ENCODE peak calls at places on chromosomes 16 and 17, in five cellular contexts. One of them, this sample, is unnamed.

GRCh38 chr16:10048850-10049249 is 133.4 kb downstream of the GRIN2A start:
- DNase-seq in K562: no peak
- DNase-seq in H1: no peak
- DNase-seq in SK-N-SH: no peak
- DNase-seq in HCT116: no peak
- DNase-seq in this sample: no peak

GRCh38 chr16:11198817-11199216 is 57.2 kb downstream of the SOCS1 start:
- DNase-seq in K562: peak; percentile 86
- DNase-seq in H1: no peak
- DNase-seq in SK-N-SH: no peak
- DNase-seq in HCT116: peak; percentile 70
- DNase-seq in this sample: no peak

GRCh38 chr16:84144301-84144858 is 597 bp downstream of the HSDL1 start:
- DNase-seq in K562: peak; percentile 51
- DNase-seq in H1: no peak
- DNase-seq in SK-N-SH: peak; percentile 67
- DNase-seq in HCT116: no peak
- DNase-seq in this sample: peak; percentile 42

GRCh38 chr16:3020247-3020603 is at the start of gene TNFRSF12A:
- DNase-seq in K562: peak; percentile 86
- DNase-seq in H1: no peak
- DNase-seq in SK-N-SH: peak; percentile 95
- DNase-seq in HCT116: peak; percentile 49
- DNase-seq in this sample: peak; percentile 89

GRCh38 chr16:8950580-8951077 is 13.1 kb downstream of the USP7 start:
- DNase-seq in K562: no peak
- DNase-seq in H1: no peak
- DNase-seq in SK-N-SH: no peak
- DNase-seq in HCT116: no peak
- DNase-seq in this sample: no peak

GRCh38 chr17:44281570-44281969 is 13.6 kb upstream of the SLC4A1 start:
- DNase-seq in K562: peak; percentile 74
- DNase-seq in H1: no peak
- DNase-seq in SK-N-SH: no peak
- DNase-seq in HCT116: no peak
- DNase-seq in this sample: no peak

GRCh38 chr16:85480727-85481101 is 132.4 kb upstream of the GSE1 start:
- DNase-seq in K562: no peak
- DNase-seq in H1: no peak
- DNase-seq in SK-N-SH: no peak
- DNase-seq in HCT116: no peak
- DNase-seq in this sample: no peak

GRCh38 chr16:85784813-85785212 is 14.5 kb downstream of the EMC8 start:
- DNase-seq in K562: no peak
- DNase-seq in H1: no peak
- DNase-seq in SK-N-SH: no peak
- DNase-seq in HCT116: no peak
- DNase-seq in this sample: no peak

GRCh38 chr17:68821860-68822693 is 133.1 kb downstream of the ABCA8 start:
- DNase-seq in K562: no peak
- DNase-seq in H1: no peak
- DNase-seq in SK-N-SH: peak; percentile 10
- DNase-seq in HCT116: peak; percentile 97
- DNase-seq in this sample: no peak

GRCh38 chr16:4244881-4245280 is 3.0 kb upstream of the SRL start:
- DNase-seq in K562: no peak
- DNase-seq in H1: no peak
- DNase-seq in SK-N-SH: no peak
- DNase-seq in HCT116: no peak
- DNase-seq in this sample: no peak

GRCh38 chr17:386145-386876 is 33.7 kb upstream of the RPH3AL start:
- DNase-seq in K562: peak; percentile 93
- DNase-seq in H1: no peak
- DNase-seq in SK-N-SH: peak; percentile 97
- DNase-seq in HCT116: peak; percentile 6
- DNase-seq in this sample: peak; percentile 68

GRCh38 chr17:57957120-57957850 is 2.1 kb upstream of the CUEDC1 start:
- DNase-seq in K562: no peak
- DNase-seq in H1: no peak
- DNase-seq in SK-N-SH: peak; percentile 10
- DNase-seq in HCT116: no peak
- DNase-seq in this sample: no peak

GRCh38 chr17:80861360-80861861 is 130.2 kb upstream of the CHMP6 start:
- DNase-seq in K562: no peak
- DNase-seq in H1: no peak
- DNase-seq in SK-N-SH: peak; percentile 91
- DNase-seq in HCT116: no peak
- DNase-seq in this sample: no peak

GRCh38 chr16:27795992-27796614 is 246.2 kb downstream of the KATNIP start:
- DNase-seq in K562: peak; percentile 63
- DNase-seq in H1: peak; percentile 21
- DNase-seq in SK-N-SH: no peak
- DNase-seq in HCT116: peak; percentile 4
- DNase-seq in this sample: peak; percentile 76

GRCh38 chr16:82755570-82756282 is 129.0 kb downstream of the CDH13 start:
- DNase-seq in K562: peak; percentile 31
- DNase-seq in H1: no peak
- DNase-seq in SK-N-SH: no peak
- DNase-seq in HCT116: no peak
- DNase-seq in this sample: no peak

GRCh38 chr17:11296994-11297393 is 56.0 kb downstream of the SHISA6 start:
- DNase-seq in K562: no peak
- DNase-seq in H1: no peak
- DNase-seq in SK-N-SH: peak; percentile 15
- DNase-seq in HCT116: no peak
- DNase-seq in this sample: peak; percentile 13

GRCh38 chr17:6857336-6857735 is 25.8 kb upstream of the TEKT1 start:
- DNase-seq in K562: no peak
- DNase-seq in H1: no peak
- DNase-seq in SK-N-SH: no peak
- DNase-seq in HCT116: no peak
- DNase-seq in this sample: no peak

GRCh38 chr17:79341816-79342215 is 267.2 kb downstream of the ENGASE start:
- DNase-seq in K562: no peak
- DNase-seq in H1: no peak
- DNase-seq in SK-N-SH: no peak
- DNase-seq in HCT116: no peak
- DNase-seq in this sample: no peak

GRCh38 chr17:41777579-41778188 is 8.8 kb downstream of the JUP start:
- DNase-seq in K562: no peak
- DNase-seq in H1: no peak
- DNase-seq in SK-N-SH: peak; percentile 74
- DNase-seq in HCT116: no peak
- DNase-seq in this sample: no peak

GRCh38 chr16:77574867-77575619 is 140.2 kb upstream of the ADAMTS18 start:
- DNase-seq in K562: no peak
- DNase-seq in H1: no peak
- DNase-seq in SK-N-SH: no peak
- DNase-seq in HCT116: no peak
- DNase-seq in this sample: no peak

GRCh38 chr16:4474192-4474961 is at the start of gene NMRAL1:
- DNase-seq in K562: peak; percentile 85
- DNase-seq in H1: peak; percentile 87
- DNase-seq in SK-N-SH: peak; percentile 96
- DNase-seq in HCT116: peak; percentile 84
- DNase-seq in this sample: peak; percentile 99

GRCh38 chr17:64003526-64004121 is 5.5 kb downstream of the PRR29 start:
- DNase-seq in K562: peak; percentile 19
- DNase-seq in H1: no peak
- DNase-seq in SK-N-SH: peak; percentile 18
- DNase-seq in HCT116: no peak
- DNase-seq in this sample: no peak

GRCh38 chr17:38864636-38865398 is 5.0 kb upstream of the LASP1 start:
- DNase-seq in K562: no peak
- DNase-seq in H1: no peak
- DNase-seq in SK-N-SH: no peak
- DNase-seq in HCT116: no peak
- DNase-seq in this sample: no peak

GRCh38 chr17:50767030-50767429 is 288 bp downstream of the ANKRD40CL start:
- DNase-seq in K562: no peak
- DNase-seq in H1: no peak
- DNase-seq in SK-N-SH: no peak
- DNase-seq in HCT116: no peak
- DNase-seq in this sample: no peak

GRCh38 chr17:50764860-50765259 is 2.5 kb downstream of the ANKRD40CL start:
- DNase-seq in K562: no peak
- DNase-seq in H1: no peak
- DNase-seq in SK-N-SH: peak; percentile 68
- DNase-seq in HCT116: no peak
- DNase-seq in this sample: no peak

GRCh38 chr17:50767446-50767845 is at the start of gene ANKRD40CL:
- DNase-seq in K562: no peak
- DNase-seq in H1: no peak
- DNase-seq in SK-N-SH: no peak
- DNase-seq in HCT116: no peak
- DNase-seq in this sample: no peak

GRCh38 chr17:50765454-50766221 is 1.7 kb downstream of the ANKRD40CL start:
- DNase-seq in K562: no peak
- DNase-seq in H1: no peak
- DNase-seq in SK-N-SH: no peak
- DNase-seq in HCT116: no peak
- DNase-seq in this sample: no peak

DNA sequence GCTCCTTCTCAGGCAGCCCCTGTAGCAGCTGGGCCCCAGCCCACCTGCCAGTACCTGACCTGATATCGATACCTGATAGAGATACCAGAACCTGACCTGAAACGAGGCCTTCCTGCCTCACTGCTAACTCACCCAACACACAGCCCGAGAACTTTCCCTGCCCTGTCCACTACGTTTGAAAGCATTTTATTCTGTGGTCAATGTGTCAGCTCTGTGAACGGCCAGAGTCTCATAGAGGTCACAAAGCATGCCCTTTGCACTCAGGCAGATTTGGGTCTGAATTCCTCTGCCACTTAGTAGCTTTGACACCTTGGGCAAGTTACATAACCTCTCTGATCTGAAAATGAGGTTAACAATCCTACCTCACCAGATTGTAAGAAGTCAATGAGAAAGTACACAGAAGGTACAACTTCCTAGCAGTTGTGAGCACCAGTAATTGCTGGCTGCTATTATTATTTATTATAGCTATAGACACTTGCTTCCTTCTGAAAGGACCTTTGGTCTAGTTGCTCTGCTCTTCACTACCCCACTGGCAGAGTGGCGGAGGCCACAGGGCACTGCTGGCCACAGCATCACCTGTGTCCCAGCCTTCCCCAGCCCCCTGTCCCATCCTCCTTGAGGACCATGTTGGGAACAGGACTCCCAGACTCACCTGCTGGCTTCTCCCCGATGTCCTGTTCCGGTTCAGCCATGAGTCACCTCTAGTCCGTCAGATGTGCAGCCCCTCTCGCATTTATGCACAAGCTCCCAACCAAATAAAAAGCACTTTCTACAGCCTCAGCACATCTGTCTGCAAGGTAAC is 895 bp downstream of the ANKRD40CL start:
- DNase-seq in K562: no peak
- DNase-seq in H1: no peak
- DNase-seq in SK-N-SH: no peak
- DNase-seq in HCT116: no peak
- DNase-seq in this sample: no peak
- TF ChIP-seq JUND in K562: no peak
- TF ChIP-seq JUND in H1: no peak
- TF ChIP-seq JUND in SK-N-SH: no peak
- TF ChIP-seq JUND in HCT116: no peak
- TF ChIP-seq JUND in this sample: no peak

GRCh38 chr16:24652209-24652712 is 77.2 kb upstream of the TNRC6A start:
- DNase-seq in K562: no peak
- DNase-seq in H1: no peak
- DNase-seq in SK-N-SH: peak; percentile 30
- DNase-seq in HCT116: no peak
- DNase-seq in this sample: no peak
- TF ChIP-seq JUND in K562: no peak
- TF ChIP-seq JUND in H1: no peak
- TF ChIP-seq JUND in SK-N-SH: no peak
- TF ChIP-seq JUND in HCT116: no peak
- TF ChIP-seq JUND in this sample: no peak

DNA sequence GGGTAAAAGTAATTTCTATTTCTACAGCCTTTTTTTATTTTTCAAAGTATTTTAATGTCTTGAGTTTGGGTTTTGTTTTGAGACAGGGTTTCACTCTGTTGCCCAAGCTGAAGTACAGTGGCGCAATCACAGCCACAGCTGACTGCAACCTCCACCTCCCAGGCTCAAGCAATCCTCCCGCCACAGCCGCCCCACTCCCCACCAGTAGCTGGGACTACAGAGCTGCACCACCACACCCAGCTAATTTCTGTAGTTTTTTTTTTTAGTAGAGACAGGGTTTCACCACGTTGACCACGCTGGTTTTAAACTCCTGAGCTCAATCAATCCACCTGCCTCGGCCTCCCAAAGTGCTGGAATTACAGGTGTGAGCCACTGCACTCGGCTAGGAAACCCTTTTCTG is 44.0 kb downstream of the TUBD1 start:
- DNase-seq in K562: no peak
- DNase-seq in H1: no peak
- DNase-seq in SK-N-SH: no peak
- DNase-seq in HCT116: no peak
- DNase-seq in this sample: no peak
- TF ChIP-seq JUND in K562: no peak
- TF ChIP-seq JUND in H1: no peak
- TF ChIP-seq JUND in SK-N-SH: no peak
- TF ChIP-seq JUND in HCT116: no peak
- TF ChIP-seq JUND in this sample: no peak

GRCh38 chr16:71440669-71441347 is 1.0 kb downstream of the TLE7 start:
- DNase-seq in K562: peak; percentile 73
- DNase-seq in H1: peak; percentile 39
- DNase-seq in SK-N-SH: peak; percentile 57
- DNase-seq in HCT116: no peak
- DNase-seq in this sample: peak; percentile 41
- TF ChIP-seq JUND in K562: no peak
- TF ChIP-seq JUND in H1: no peak
- TF ChIP-seq JUND in SK-N-SH: no peak
- TF ChIP-seq JUND in HCT116: no peak
- TF ChIP-seq JUND in this sample: no peak

GRCh38 chr17:82317394-82318168 is at the start of gene CD7:
- DNase-seq in K562: no peak
- DNase-seq in H1: no peak
- DNase-seq in SK-N-SH: no peak
- DNase-seq in HCT116: no peak
- DNase-seq in this sample: no peak

GRCh38 chr17:82314721-82315605 is 2.4 kb downstream of the CD7 start:
- DNase-seq in K562: no peak
- DNase-seq in H1: no peak
- DNase-seq in SK-N-SH: no peak
- DNase-seq in HCT116: no peak
- DNase-seq in this sample: no peak

GRCh38 chr17:82314012-82314720 is 3.2 kb downstream of the CD7 start:
- DNase-seq in K562: no peak
- DNase-seq in H1: no peak
- DNase-seq in SK-N-SH: peak; percentile 46
- DNase-seq in HCT116: no peak
- DNase-seq in this sample: no peak

GRCh38 chr17:82316651-82317393 is 586 bp downstream of the CD7 start:
- DNase-seq in K562: no peak
- DNase-seq in H1: no peak
- DNase-seq in SK-N-SH: no peak
- DNase-seq in HCT116: no peak
- DNase-seq in this sample: no peak

GRCh38 chr17:82315703-82316358 is 1.6 kb downstream of the CD7 start:
- DNase-seq in K562: no peak
- DNase-seq in H1: no peak
- DNase-seq in SK-N-SH: no peak
- DNase-seq in HCT116: no peak
- DNase-seq in this sample: no peak
- TF ChIP-seq JUND in K562: no peak
- TF ChIP-seq JUND in H1: no peak
- TF ChIP-seq JUND in SK-N-SH: no peak
- TF ChIP-seq JUND in HCT116: no peak
- TF ChIP-seq JUND in this sample: no peak

This sample was measured in T47D.